ENCODE peak calls at places on chromosome 21, in seven cellular contexts. One of them, this sample, is unnamed.

GRCh38 chr21:28943631-28944030 is 49.0 kb downstream of the LTN1 start:
- DNase-seq in small intestine: no peak
- DNase-seq in right atrium auricular region: no peak
- DNase-seq in stomach: no peak
- DNase-seq in GM12878: no peak
- DNase-seq in naive thymus-derived CD4-positive, alpha-beta T cell: no peak
- DNase-seq in tibial artery: no peak
- DNase-seq in this sample: no peak

GRCh38 chr21:14880922-14881321 is 183.9 kb downstream of the NRIP1 start:
- DNase-seq in tibial artery: no peak
- DNase-seq in stomach: no peak
- DNase-seq in naive thymus-derived CD4-positive, alpha-beta T cell: no peak
- DNase-seq in right atrium auricular region: no peak
- DNase-seq in small intestine: no peak
- DNase-seq in GM12878: no peak
- DNase-seq in this sample: no peak

GRCh38 chr21:29540289-29540688 is 241.6 kb downstream of the BACH1 start:
- DNase-seq in GM12878: no peak
- DNase-seq in small intestine: no peak
- DNase-seq in tibial artery: no peak
- DNase-seq in right atrium auricular region: no peak
- DNase-seq in stomach: no peak
- DNase-seq in naive thymus-derived CD4-positive, alpha-beta T cell: no peak
- DNase-seq in this sample: no peak

GRCh38 chr21:38229260-38229877 is 27.4 kb upstream of the KCNJ15 start:
- DNase-seq in right atrium auricular region: no peak
- DNase-seq in small intestine: no peak
- DNase-seq in naive thymus-derived CD4-positive, alpha-beta T cell: no peak
- DNase-seq in stomach: no peak
- DNase-seq in GM12878: no peak
- DNase-seq in tibial artery: no peak
- DNase-seq in this sample: no peak

GRCh38 chr21:41664881-41665765 is 101.7 kb downstream of the RIPK4 start:
- DNase-seq in naive thymus-derived CD4-positive, alpha-beta T cell: no peak
- DNase-seq in small intestine: peak; percentile 24
- DNase-seq in right atrium auricular region: peak; percentile 84
- DNase-seq in tibial artery: peak; percentile 92
- DNase-seq in GM12878: no peak
- DNase-seq in stomach: no peak
- DNase-seq in this sample: no peak

GRCh38 chr21:24225432-24225831 is 1381.8 kb downstream of the MRPL39 start:
- DNase-seq in right atrium auricular region: no peak
- DNase-seq in stomach: no peak
- DNase-seq in tibial artery: no peak
- DNase-seq in GM12878: no peak
- DNase-seq in naive thymus-derived CD4-positive, alpha-beta T cell: no peak
- DNase-seq in small intestine: no peak
- DNase-seq in this sample: no peak

GRCh38 chr21:44765231-44766013 is 36.2 kb downstream of the UBE2G2 start:
- DNase-seq in right atrium auricular region: no peak
- DNase-seq in small intestine: no peak
- DNase-seq in stomach: no peak
- DNase-seq in GM12878: no peak
- DNase-seq in naive thymus-derived CD4-positive, alpha-beta T cell: peak; percentile 50
- DNase-seq in tibial artery: no peak
- DNase-seq in this sample: no peak

GRCh38 chr21:36757246-36757645 is 58.3 kb downstream of the SIM2 start:
- DNase-seq in GM12878: no peak
- DNase-seq in tibial artery: peak; percentile 2
- DNase-seq in small intestine: no peak
- DNase-seq in naive thymus-derived CD4-positive, alpha-beta T cell: no peak
- DNase-seq in stomach: no peak
- DNase-seq in right atrium auricular region: no peak
- DNase-seq in this sample: no peak

GRCh38 chr21:28294046-28294445 is 698.6 kb downstream of the LTN1 start:
- DNase-seq in tibial artery: no peak
- DNase-seq in stomach: no peak
- DNase-seq in GM12878: no peak
- DNase-seq in small intestine: no peak
- DNase-seq in naive thymus-derived CD4-positive, alpha-beta T cell: no peak
- DNase-seq in right atrium auricular region: no peak
- DNase-seq in this sample: no peak

GRCh38 chr21:29490016-29490415 is 191.3 kb downstream of the BACH1 start:
- DNase-seq in small intestine: no peak
- DNase-seq in right atrium auricular region: no peak
- DNase-seq in naive thymus-derived CD4-positive, alpha-beta T cell: no peak
- DNase-seq in stomach: no peak
- DNase-seq in tibial artery: no peak
- DNase-seq in GM12878: no peak
- DNase-seq in this sample: no peak

DNA sequence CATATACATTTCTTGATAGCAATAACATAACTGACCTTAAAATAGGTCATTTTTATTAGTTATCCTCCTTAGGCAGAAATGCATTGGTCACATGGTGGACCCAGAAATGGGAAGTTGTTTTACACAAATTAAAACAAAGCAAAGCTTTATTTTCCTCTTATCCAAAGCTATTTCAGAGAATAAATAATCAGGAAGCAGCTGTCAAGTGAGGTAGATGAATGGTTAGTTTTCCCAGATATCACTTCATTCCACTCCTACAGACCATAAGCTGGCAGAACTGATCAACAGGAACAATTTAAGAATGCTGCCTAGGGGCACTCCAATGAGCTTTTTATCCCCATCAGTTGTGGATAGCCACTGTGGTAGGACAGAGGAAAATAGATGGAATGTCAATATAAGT is 16.0 kb upstream of the OLIG1 start:
- DNase-seq in right atrium auricular region: no peak
- DNase-seq in tibial artery: no peak
- DNase-seq in GM12878: no peak
- DNase-seq in small intestine: no peak
- DNase-seq in naive thymus-derived CD4-positive, alpha-beta T cell: no peak
- DNase-seq in stomach: no peak
- DNase-seq in this sample: no peak
- H3K4me1 ChIP-seq in right atrium auricular region: peaks cover 10% of the 10 kb centered on the region
- H3K4me1 ChIP-seq in tibial artery: no peaks in the 10 kb centered on the region
- H3K4me1 ChIP-seq in GM12878: no peaks in the 10 kb centered on the region
- H3K4me1 ChIP-seq in small intestine: no peaks in the 10 kb centered on the region
- H3K4me1 ChIP-seq in naive thymus-derived CD4-positive, alpha-beta T cell: no peaks in the 10 kb centered on the region
- H3K4me1 ChIP-seq in stomach: no peaks in the 10 kb centered on the region
- H3K4me1 ChIP-seq in this sample: no peaks in the 10 kb centered on the region

GRCh38 chr21:43689556-43690337 is 29.2 kb upstream of the PDXK start:
- DNase-seq in naive thymus-derived CD4-positive, alpha-beta T cell: no peak
- DNase-seq in small intestine: no peak
- DNase-seq in GM12878: no peak
- DNase-seq in right atrium auricular region: no peak
- DNase-seq in tibial artery: no peak
- DNase-seq in stomach: no peak
- DNase-seq in this sample: no peak
- H3K36me3 ChIP-seq in naive thymus-derived CD4-positive, alpha-beta T cell: peaks cover 98% of the 10 kb centered on the region
- H3K36me3 ChIP-seq in small intestine: peaks cover 15% of the 10 kb centered on the region
- H3K36me3 ChIP-seq in GM12878: peaks cover 29% of the 10 kb centered on the region
- H3K36me3 ChIP-seq in right atrium auricular region: peaks cover 86% of the 10 kb centered on the region
- H3K36me3 ChIP-seq in tibial artery: peaks cover 72% of the 10 kb centered on the region
- H3K36me3 ChIP-seq in stomach: peaks cover 91% of the 10 kb centered on the region
- H3K36me3 ChIP-seq in this sample: peaks cover 94% of the 10 kb centered on the region

DNA sequence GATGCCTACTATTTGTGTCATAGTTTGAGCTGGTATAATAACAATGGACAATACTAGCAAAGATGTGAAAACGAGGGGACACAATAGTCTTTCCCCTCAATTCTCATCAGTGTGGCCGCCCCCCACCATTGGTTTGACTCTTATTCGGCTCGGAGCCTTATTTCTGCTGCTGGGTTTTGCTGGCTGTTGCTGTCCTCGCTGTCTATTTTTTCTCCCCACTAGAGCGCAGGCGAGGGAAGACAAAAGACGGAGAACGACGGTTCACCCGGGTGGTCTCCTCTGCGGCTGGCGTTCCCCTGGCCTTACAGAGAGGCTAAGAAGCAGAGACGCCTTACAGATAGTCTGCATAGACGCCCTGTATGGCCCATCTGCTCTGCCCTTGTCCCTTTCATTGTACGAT is 19.4 kb downstream of the CLIC6 start:
- DNase-seq in naive thymus-derived CD4-positive, alpha-beta T cell: no peak
- DNase-seq in stomach: no peak
- DNase-seq in GM12878: no peak
- DNase-seq in small intestine: peak; percentile 32
- DNase-seq in right atrium auricular region: no peak
- DNase-seq in tibial artery: no peak
- DNase-seq in this sample: no peak
- H3K4me1 ChIP-seq in naive thymus-derived CD4-positive, alpha-beta T cell: no peaks in the 10 kb centered on the region
- H3K4me1 ChIP-seq in stomach: peaks cover 32% of the 10 kb centered on the region
- H3K4me1 ChIP-seq in GM12878: peaks cover 12% of the 10 kb centered on the region
- H3K4me1 ChIP-seq in small intestine: no peaks in the 10 kb centered on the region
- H3K4me1 ChIP-seq in right atrium auricular region: no peaks in the 10 kb centered on the region
- H3K4me1 ChIP-seq in tibial artery: no peaks in the 10 kb centered on the region
- H3K4me1 ChIP-seq in this sample: peaks cover 8% of the 10 kb centered on the region

DNA sequence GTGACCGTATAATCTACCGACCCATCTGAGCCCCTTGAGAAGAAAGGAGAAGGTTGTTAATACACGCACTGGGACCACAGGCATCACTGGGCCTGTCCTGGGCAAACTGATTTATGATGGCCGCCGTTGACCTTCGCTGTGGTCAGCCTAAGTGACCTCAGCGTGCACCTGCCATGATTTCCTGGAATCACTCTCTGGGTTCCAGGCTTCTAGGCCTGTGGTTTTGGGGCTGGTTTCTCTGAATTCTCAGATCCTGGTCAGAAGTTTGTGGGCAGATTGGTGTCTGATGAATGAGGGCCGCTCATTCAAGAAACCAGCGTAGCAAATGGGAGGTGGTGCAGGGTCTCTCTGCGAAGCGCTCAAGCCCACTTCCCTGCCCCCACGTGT is 64.0 kb downstream of the SIK1 start:
- DNase-seq in GM12878: no peak
- DNase-seq in tibial artery: no peak
- DNase-seq in stomach: no peak
- DNase-seq in right atrium auricular region: no peak
- DNase-seq in naive thymus-derived CD4-positive, alpha-beta T cell: peak; percentile 30
- DNase-seq in small intestine: no peak
- DNase-seq in this sample: no peak
- H3K36me3 ChIP-seq in GM12878: no peaks in the 10 kb centered on the region
- H3K36me3 ChIP-seq in tibial artery: no peaks in the 10 kb centered on the region
- H3K36me3 ChIP-seq in stomach: no peaks in the 10 kb centered on the region
- H3K36me3 ChIP-seq in right atrium auricular region: no peaks in the 10 kb centered on the region
- H3K36me3 ChIP-seq in naive thymus-derived CD4-positive, alpha-beta T cell: no peaks in the 10 kb centered on the region
- H3K36me3 ChIP-seq in small intestine: no peaks in the 10 kb centered on the region
- H3K36me3 ChIP-seq in this sample: no peaks in the 10 kb centered on the region

DNA sequence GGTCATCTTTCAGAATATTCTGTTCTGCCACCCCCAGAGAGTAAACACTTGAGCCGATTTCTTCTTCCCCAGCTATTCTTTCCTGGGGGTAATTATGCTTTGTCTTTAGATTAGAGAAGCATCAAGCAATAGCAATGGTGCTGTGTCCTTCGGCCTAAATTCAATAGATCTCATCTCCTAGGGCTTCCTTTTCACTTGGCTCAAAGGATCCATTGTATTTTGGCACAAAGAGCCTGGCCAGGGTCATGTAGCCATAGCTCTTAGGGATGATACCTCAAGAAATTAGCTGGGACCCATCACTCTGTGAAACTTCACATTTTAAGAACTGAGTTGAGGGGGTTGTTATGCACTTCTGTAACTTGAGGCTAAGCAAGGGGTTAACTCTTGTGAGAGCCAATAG is 27.0 kb downstream of the MRPS6 start:
- DNase-seq in small intestine: no peak
- DNase-seq in GM12878: no peak
- DNase-seq in naive thymus-derived CD4-positive, alpha-beta T cell: no peak
- DNase-seq in right atrium auricular region: no peak
- DNase-seq in tibial artery: no peak
- DNase-seq in stomach: no peak
- DNase-seq in this sample: no peak
- H3K4me1 ChIP-seq in small intestine: peaks cover 4% of the 10 kb centered on the region
- H3K4me1 ChIP-seq in GM12878: peaks cover 7% of the 10 kb centered on the region
- H3K4me1 ChIP-seq in naive thymus-derived CD4-positive, alpha-beta T cell: no peaks in the 10 kb centered on the region
- H3K4me1 ChIP-seq in right atrium auricular region: peaks cover 6% of the 10 kb centered on the region
- H3K4me1 ChIP-seq in tibial artery: no peaks in the 10 kb centered on the region
- H3K4me1 ChIP-seq in stomach: peaks cover 85% of the 10 kb centered on the region
- H3K4me1 ChIP-seq in this sample: peaks cover 15% of the 10 kb centered on the region

GRCh38 chr21:46434322-46434958 is 24.3 kb upstream of the DIP2A start:
- DNase-seq in small intestine: no peak
- DNase-seq in naive thymus-derived CD4-positive, alpha-beta T cell: no peak
- DNase-seq in right atrium auricular region: no peak
- DNase-seq in tibial artery: no peak
- DNase-seq in stomach: no peak
- DNase-seq in GM12878: no peak
- DNase-seq in this sample: no peak
- H3K36me3 ChIP-seq in small intestine: peaks cover 15% of the 10 kb centered on the region
- H3K36me3 ChIP-seq in naive thymus-derived CD4-positive, alpha-beta T cell: peaks cover 76% of the 10 kb centered on the region
- H3K36me3 ChIP-seq in right atrium auricular region: peaks cover 78% of the 10 kb centered on the region
- H3K36me3 ChIP-seq in tibial artery: peaks cover 61% of the 10 kb centered on the region
- H3K36me3 ChIP-seq in stomach: peaks cover 59% of the 10 kb centered on the region
- H3K36me3 ChIP-seq in GM12878: peaks cover 2% of the 10 kb centered on the region
- H3K36me3 ChIP-seq in this sample: peaks cover 68% of the 10 kb centered on the region

DNA sequence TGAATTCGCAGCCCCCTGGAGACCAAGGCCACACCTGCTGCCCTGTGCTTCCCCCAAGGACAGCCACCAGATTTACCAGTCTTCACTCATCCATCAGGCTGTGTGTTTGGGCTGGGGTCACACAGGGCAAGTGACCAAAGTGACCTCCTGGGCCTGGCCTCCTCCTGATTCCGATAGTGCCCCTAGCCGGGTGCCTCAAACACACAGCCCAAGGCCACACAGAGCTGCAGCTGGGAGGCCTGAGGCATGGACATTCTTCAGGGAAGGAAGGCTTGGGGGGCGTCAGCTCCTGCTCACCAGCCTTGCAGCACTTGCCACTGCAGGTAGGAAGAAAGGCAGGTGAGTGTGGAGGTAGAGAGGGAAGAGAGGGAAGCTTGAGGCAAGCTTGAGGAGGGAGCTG is 181.3 kb downstream of the RUNX1 start:
- DNase-seq in small intestine: no peak
- DNase-seq in stomach: no peak
- DNase-seq in right atrium auricular region: peak; percentile 53
- DNase-seq in naive thymus-derived CD4-positive, alpha-beta T cell: no peak
- DNase-seq in GM12878: no peak
- DNase-seq in tibial artery: no peak
- DNase-seq in this sample: no peak
- H3K4me1 ChIP-seq in small intestine: peaks cover 10% of the 10 kb centered on the region
- H3K4me1 ChIP-seq in stomach: peaks cover 42% of the 10 kb centered on the region
- H3K4me1 ChIP-seq in right atrium auricular region: peaks cover 14% of the 10 kb centered on the region
- H3K4me1 ChIP-seq in naive thymus-derived CD4-positive, alpha-beta T cell: no peaks in the 10 kb centered on the region
- H3K4me1 ChIP-seq in GM12878: peaks cover 29% of the 10 kb centered on the region
- H3K4me1 ChIP-seq in tibial artery: no peaks in the 10 kb centered on the region
- H3K4me1 ChIP-seq in this sample: peaks cover 44% of the 10 kb centered on the region